ENCODE peak calls at places on chromosomes 4 and X, in five cellular contexts. M is breast epithelium, E is upper lobe of left lung, Z is IMR-90, R is right lobe of liver. O is an unnamed sample.

GRCh38 chrX:69387559-69388487 is 116.3 kb upstream of the NALF2 start:
- DNase-seq in E (peak), Z (peak), M (no peak), R (peak), O (peak)

GRCh38 chr4:132071815-132072214 is 1077.3 kb upstream of the PCDH10 start:
- DNase-seq in E (no peak), Z (peak), R (no peak), M (no peak), O (no peak)

GRCh38 chr4:182111586-182111985 is 131.6 kb upstream of the TENM3 start:
- DNase-seq in E (no peak), Z (no peak), M (no peak), R (no peak), O (no peak)

GRCh38 chr4:173486714-173487392 is 43.2 kb downstream of the HAND2 start:
- DNase-seq in E (no peak), Z (no peak), M (no peak), R (no peak), O (no peak)

GRCh38 chrX:119552508-119552907 is 12.7 kb downstream of the STEEP1 start:
- DNase-seq in E (no peak), Z (peak), M (no peak), R (no peak), O (no peak)

GRCh38 chr4:105698607-105699006 is 9.9 kb downstream of the INTS12 start:
- DNase-seq in R (no peak), E (no peak), M (no peak), Z (no peak), O (no peak)

GRCh38 chrX:64204252-64204651 is 1.3 kb downstream of the AMER1 start:
- DNase-seq in E (no peak), Z (peak), M (no peak), R (peak), O (no peak)

GRCh38 chr4:6658204-6658585 is 17.7 kb downstream of the MRFAP1 start:
- DNase-seq in Z (no peak), R (no peak), M (no peak), E (no peak), O (no peak)

GRCh38 chr4:55180980-55181379 is 55.6 kb upstream of the KDR start:
- DNase-seq in M (no peak), R (no peak), E (no peak), Z (no peak), O (no peak)

GRCh38 chr4:112514079-112514448 is 1.9 kb downstream of the NEUROG2 start:
- DNase-seq in R (no peak), M (no peak), E (no peak), Z (no peak), O (no peak)

DNA sequence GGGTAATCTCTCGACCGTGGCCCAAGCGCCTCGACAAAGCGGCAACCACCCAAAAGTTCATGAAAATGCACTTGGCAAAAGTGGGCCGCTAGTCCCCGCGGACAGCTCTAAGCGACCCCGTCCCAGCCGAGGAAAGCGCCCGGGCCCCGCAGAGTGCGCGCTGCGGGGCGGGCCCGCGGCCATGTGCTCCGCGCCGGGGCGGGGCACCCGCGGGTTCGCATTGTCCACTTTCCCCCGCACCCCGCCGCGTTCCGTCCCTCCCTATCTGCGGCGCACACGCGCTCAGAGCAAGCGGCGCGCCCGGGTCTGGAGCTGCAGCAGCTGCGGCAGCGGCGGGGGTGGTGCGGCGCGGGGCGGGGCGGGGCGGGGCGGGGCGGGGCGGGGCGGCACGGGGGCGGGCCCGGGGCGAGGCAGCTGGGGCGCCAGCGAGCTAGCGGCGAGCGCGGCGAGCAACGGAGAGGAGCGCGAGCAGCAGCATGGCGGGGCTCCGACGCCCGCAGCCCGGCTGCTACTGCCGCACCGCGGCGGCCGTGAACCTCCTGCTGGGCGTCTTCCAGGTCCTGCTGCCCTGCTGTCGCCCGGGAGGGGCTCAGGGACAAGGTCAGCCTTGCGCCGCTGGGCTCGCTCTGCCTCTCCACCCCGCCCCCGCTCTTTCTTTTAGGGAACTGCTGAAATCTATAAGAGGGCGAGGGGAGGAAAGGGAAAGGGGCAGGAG is at the start of gene TMEM131L:
- DNase-seq in Z (peak), R (peak), E (peak), M (no peak), O (peak)
- TF ChIP-seq POLR2A in Z (peak), R (peak), E (peak), M (no peak), O (peak)

GRCh38 chrX:154396948-154397887 is 959 bp upstream of the RPL10 start:
- DNase-seq in M (peak), E (peak), Z (peak), R (peak), O (peak)
- TF ChIP-seq POLR2A in M (no peak), E (no peak), Z (no peak), R (peak), O (no peak)

GRCh38 chr4:177033632-177034031 is 240.9 kb upstream of the VEGFC start:
- DNase-seq in M (no peak), E (no peak), R (no peak), Z (no peak), O (no peak)
- TF ChIP-seq POLR2A in M (no peak), E (no peak), R (no peak), Z (no peak), O (no peak)

DNA sequence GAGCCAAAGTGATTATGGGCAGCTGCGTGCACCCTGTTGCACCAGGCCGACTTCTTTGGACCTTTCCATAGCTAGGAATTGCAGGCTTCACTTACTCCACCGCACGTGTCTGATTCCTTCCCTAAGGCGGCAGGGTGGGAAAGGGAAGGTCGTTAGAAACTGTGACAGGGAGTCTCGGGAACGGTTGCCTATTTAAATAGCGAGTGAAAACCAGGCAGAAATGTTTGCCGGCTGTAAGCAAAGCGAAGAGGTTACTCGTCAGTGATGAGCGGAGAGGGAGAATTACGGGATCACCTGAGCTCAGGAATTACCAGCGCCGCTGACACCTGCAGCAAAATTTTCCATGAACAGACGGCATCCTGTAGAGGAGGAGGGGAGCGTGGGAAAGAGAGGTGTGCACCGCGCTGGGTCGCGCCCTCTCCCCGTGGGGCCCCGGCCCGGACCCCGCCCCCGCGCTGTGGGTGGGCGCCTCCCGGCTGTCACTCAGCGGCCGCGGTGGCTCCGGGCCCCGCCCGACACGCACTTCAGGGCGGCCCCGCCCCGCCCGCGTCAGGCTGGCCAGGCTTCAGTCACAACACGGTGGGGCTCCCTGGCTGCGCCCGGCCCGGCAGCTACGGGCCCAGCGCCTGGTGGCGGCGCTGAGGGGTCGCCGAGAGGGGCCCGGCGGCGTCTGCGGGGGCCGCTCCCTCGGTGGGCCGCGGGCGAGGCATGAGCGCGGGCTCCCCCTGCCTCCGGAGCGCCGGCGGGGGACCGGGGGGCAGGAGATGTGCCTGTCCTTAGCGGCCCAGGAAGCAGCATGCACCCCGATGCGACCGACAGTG is at the start of gene SNX25:
- DNase-seq in Z (peak), R (peak), E (peak), M (peak), O (peak)
- TF ChIP-seq POLR2A in Z (peak), R (peak), E (peak), M (no peak), O (peak)

GRCh38 chrX:153925739-153926593 is at the start of gene ARHGAP4:
- DNase-seq in E (no peak), R (no peak), Z (no peak), M (no peak), O (peak)
- TF ChIP-seq POLR2A in E (no peak), R (no peak), Z (no peak), M (no peak), O (peak)

GRCh38 chr4:38667005-38667771 is 3.2 kb downstream of the KLF3 start:
- DNase-seq in M (no peak), Z (peak), E (peak), R (peak), O (peak)

GRCh38 chr4:38663021-38663800 is 788 bp upstream of the KLF3 start:
- DNase-seq in Z (no peak), E (no peak), R (peak), M (peak), O (peak)

GRCh38 chr4:38665846-38666490 is 2.0 kb downstream of the KLF3 start:
- DNase-seq in E (no peak), Z (no peak), R (no peak), M (no peak), O (peak)

GRCh38 chr4:38663801-38664703 is at the start of gene KLF3:
- DNase-seq in Z (peak), M (peak), E (peak), R (peak), O (peak)

DNA sequence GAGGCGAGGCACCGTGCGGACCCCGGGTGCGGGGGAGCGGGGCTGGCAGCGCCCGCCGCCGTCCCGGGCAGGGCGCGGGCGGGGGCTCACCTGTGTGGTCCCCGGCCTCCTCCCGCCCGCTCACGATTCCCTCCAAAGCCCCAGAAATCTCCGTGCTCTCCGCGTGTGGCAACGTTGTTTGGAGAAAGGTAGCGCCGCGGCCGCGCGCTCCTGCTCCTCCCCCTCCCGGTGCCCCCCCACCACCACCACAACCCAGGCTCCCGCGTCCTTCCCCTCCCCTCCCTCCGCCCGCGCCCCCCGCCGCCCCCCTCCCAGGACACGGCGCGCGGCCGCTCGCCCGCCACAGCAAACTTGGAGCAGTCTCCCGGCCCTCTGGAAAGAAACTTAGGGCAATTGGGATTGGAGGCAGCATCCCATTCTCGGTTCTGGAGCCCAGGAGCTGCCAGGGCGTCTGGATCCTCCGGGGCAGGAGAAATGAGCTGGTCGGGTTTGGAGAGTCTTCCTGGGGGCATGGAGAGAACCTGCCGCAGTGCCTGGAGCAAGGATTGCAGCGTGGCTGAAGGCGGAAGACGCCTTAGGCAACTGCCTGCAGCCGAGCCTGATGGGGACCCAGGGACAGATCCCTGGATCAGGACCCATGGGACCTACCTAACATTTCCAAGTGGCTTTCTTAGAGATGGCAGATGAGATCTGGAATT is 854 bp downstream of the KLF3 start:
- DNase-seq in Z (peak), R (peak), E (peak), M (peak), O (peak)
- TF ChIP-seq POLR2A in Z (peak), R (no peak), E (peak), M (no peak), O (peak)